ENCODE peak calls at places on chromosomes 1 and 21, in five cellular contexts. H, B, R, V and A are unnamed samples.

GRCh38 chr1:30083800-30084464 is 639.5 kb downstream of the MATN1 start:
- DNase-seq in H (peak; percentile 77), B (no peak), R (no peak), V (no peak), A (no peak)

GRCh38 chr1:44637590-44638411 is 36.5 kb downstream of the TMEM53 start:
- DNase-seq in H (no peak), B (no peak), R (no peak), V (no peak), A (peak; percentile 62)

GRCh38 chr1:92262516-92262915 is 36.3 kb downstream of the GLMN start:
- DNase-seq in H (no peak), B (no peak), R (no peak), V (no peak), A (no peak)

GRCh38 chr21:42407476-42407875 is 3.8 kb downstream of the UBASH3A start:
- DNase-seq in H (no peak), B (no peak), R (no peak), V (peak; percentile 54), A (no peak)

GRCh38 chr1:109432336-109432735 is 6.1 kb upstream of the PSMA5 start:
- DNase-seq in H (no peak), B (no peak), R (no peak), V (no peak), A (no peak)

GRCh38 chr1:3491291-3492246 is 37.1 kb downstream of the ARHGEF16 start:
- DNase-seq in H (peak; percentile 82), B (peak; percentile 81), R (peak; percentile 73), V (peak; percentile 88), A (peak; percentile 87)

GRCh38 chr1:10829965-10830515 is 33.6 kb upstream of the CASZ1 start:
- DNase-seq in H (no peak), B (no peak), R (no peak), V (no peak), A (no peak)

GRCh38 chr1:223298706-223299105 is 65.3 kb downstream of the SUSD4 start:
- DNase-seq in H (no peak), B (no peak), R (no peak), V (no peak), A (no peak)

GRCh38 chr1:203665986-203666385 is 39.4 kb downstream of the ATP2B4 start:
- DNase-seq in H (no peak), B (no peak), R (no peak), V (no peak), A (no peak)

GRCh38 chr1:227729881-227730629 is 5.0 kb downstream of the JMJD4 start:
- DNase-seq in H (no peak), B (no peak), R (peak; percentile 69), V (no peak), A (peak; percentile 55)

GRCh38 chr1:33306561-33307493 is 14.1 kb downstream of the A3GALT2 start:
- DNase-seq in H (peak; percentile 67), B (no peak), R (no peak), V (no peak), A (peak; percentile 60)

GRCh38 chr21:35427320-35428040 is 378.4 kb upstream of the RUNX1 start:
- DNase-seq in H (peak; percentile 67), B (peak; percentile 24), R (no peak), V (no peak), A (peak; percentile 54)

GRCh38 chr1:110152133-110152785 is 2.0 kb downstream of the SLC6A17 start:
- DNase-seq in H (peak; percentile 56), B (no peak), R (no peak), V (no peak), A (no peak)

GRCh38 chr1:228045871-228046270 is 36.6 kb upstream of the ARF1 start:
- DNase-seq in H (no peak), B (no peak), R (no peak), V (no peak), A (no peak)

GRCh38 chr21:37006521-37007291 is at the start of gene RIPPLY3:
- DNase-seq in H (no peak), B (no peak), R (no peak), V (peak; percentile 25), A (no peak)

GRCh38 chr1:5125208-5125607 is 470.8 kb downstream of the AJAP1 start:
- DNase-seq in H (no peak), B (no peak), R (no peak), V (no peak), A (no peak)

GRCh38 chr1:181263444-181263843 is 174.9 kb downstream of the IER5 start:
- DNase-seq in H (no peak), B (no peak), R (no peak), V (no peak), A (no peak)

GRCh38 chr1:44031051-44031899 is at the start of gene SLC6A9:
- DNase-seq in H (peak; percentile 89), B (peak; percentile 33), R (peak; percentile 70), V (peak; percentile 73), A (peak; percentile 60)

GRCh38 chr1:121538943-121539575 is 354.3 kb downstream of the SRGAP2C start:
- DNase-seq in H (no peak), B (no peak), R (no peak), V (no peak), A (no peak)

GRCh38 chr21:36159356-36159921 is 2.8 kb downstream of the DOP1B start:
- DNase-seq in H (no peak), B (no peak), R (no peak), V (no peak), A (no peak)

GRCh38 chr1:1218524-1219200 is 4.7 kb upstream of the TNFRSF4 start:
- DNase-seq in H (no peak), B (no peak), R (no peak), V (no peak), A (no peak)

GRCh38 chr1:176206006-176206960 is 803 bp downstream of the COP1 start:
- DNase-seq in H (peak; percentile 67), B (no peak), R (peak; percentile 62), V (peak; percentile 55), A (peak; percentile 34)

GRCh38 chr1:6392880-6393399 is 627 bp downstream of the ACOT7 start:
- DNase-seq in H (no peak), B (no peak), R (no peak), V (no peak), A (no peak)

GRCh38 chr1:67618285-67619018 is 66.5 kb upstream of the GADD45A start:
- DNase-seq in H (peak; percentile 87), B (no peak), R (no peak), V (no peak), A (peak; percentile 74)